ENCODE peak calls at places on chromosomes 11 and 22, in six cellular contexts. Q is dermis microvascular lymphatic vessel endothelial cell; A is HEK293T; L is activated CD4-positive, CD25-positive, alpha-beta regulatory T cell; C is GM23248; S is NCI-H748 treated with DMSO at 0.1 percent for 48 hours. J is an unnamed sample.

GRCh38 chr11:69241844-69242582 is 51.9 kb upstream of the MYEOV start:
- DNase-seq in S (no peak), C (no peak), Q (no peak), L (no peak), A (no peak), J (no peak)

GRCh38 chr11:7490054-7490453 is 4.7 kb downstream of the OLFML1 start:
- DNase-seq in S (no peak), L (no peak), C (peak; percentile 85), Q (no peak), A (no peak), J (no peak)

GRCh38 chr22:28021998-28022660 is 103.1 kb upstream of the PITPNB start:
- DNase-seq in A (no peak), L (no peak), Q (no peak), C (no peak), S (no peak), J (no peak)

GRCh38 chr11:11027271-11027670 is 169.4 kb upstream of the ZBED5 start:
- DNase-seq in S (no peak), L (no peak), A (no peak), C (peak; percentile 94), Q (no peak), J (no peak)

GRCh38 chr11:10114593-10115404 is 179.2 kb downstream of the SBF2 start:
- DNase-seq in A (no peak), L (no peak), Q (no peak), C (no peak), S (no peak), J (no peak)

GRCh38 chr22:44449061-44449682 is 48.9 kb downstream of the RTL6 start:
- DNase-seq in S (no peak), A (no peak), Q (no peak), L (no peak), C (peak; percentile 95), J (no peak)

GRCh38 chr22:49575703-49576081 is 252.0 kb downstream of the BRD1 start:
- DNase-seq in A (no peak), L (no peak), Q (no peak), C (no peak), S (no peak), J (no peak)

GRCh38 chr11:69369945-69370344 is 76.0 kb downstream of the MYEOV start:
- DNase-seq in L (no peak), C (no peak), S (no peak), A (no peak), Q (no peak), J (no peak)

GRCh38 chr22:28819253-28820096 is 19.1 kb upstream of the XBP1 start:
- DNase-seq in S (no peak), Q (no peak), L (no peak), A (no peak), C (no peak), J (no peak)

GRCh38 chr11:10328314-10329090 is 23.6 kb downstream of the ADM start:
- DNase-seq in L (no peak), C (peak; percentile 74), S (no peak), A (no peak), Q (no peak), J (no peak)

GRCh38 chr11:93005239-93005638 is 35.8 kb downstream of the MTNR1B start:
- DNase-seq in C (peak; percentile 9), S (no peak), Q (no peak), L (no peak), A (no peak), J (no peak)

GRCh38 chr11:112212710-112213109 is 13.5 kb upstream of the PTS start:
- DNase-seq in Q (no peak), S (no peak), A (no peak), C (no peak), L (no peak), J (no peak)

GRCh38 chr11:76236092-76237026 is 30.1 kb upstream of the WNT11 start:
- DNase-seq in L (no peak), C (peak; percentile 85), Q (peak; percentile 3), S (peak; percentile 24), A (peak; percentile 73), J (peak; percentile 74)

GRCh38 chr11:18416459-18416858 is 4.3 kb downstream of the LDHC start:
- DNase-seq in A (no peak), S (no peak), Q (no peak), L (no peak), C (no peak), J (no peak)

GRCh38 chr22:50308986-50309600 is 1.6 kb upstream of the PLXNB2 start:
- DNase-seq in L (no peak), C (no peak), S (no peak), Q (no peak), A (no peak), J (no peak)

GRCh38 chr22:23685205-23685784 is 5.5 kb upstream of the RGL4 start:
- DNase-seq in A (no peak), Q (no peak), S (no peak), C (peak; percentile 32), L (no peak), J (no peak)

GRCh38 chr11:105701098-105701497 is 91.2 kb downstream of the GRIA4 start:
- DNase-seq in A (no peak), L (no peak), Q (no peak), S (no peak), C (no peak), J (no peak)

GRCh38 chr11:45658292-45658991 is 7.0 kb downstream of the CHST1 start:
- DNase-seq in C (peak; percentile 74), L (no peak), A (no peak), S (no peak), Q (peak; percentile 57), J (no peak)

GRCh38 chr11:62500066-62501035 is 46.3 kb downstream of the AHNAK start:
- DNase-seq in S (no peak), C (no peak), A (no peak), L (no peak), Q (no peak), J (peak; percentile 9)

GRCh38 chr11:110759972-110760381 is 47.7 kb upstream of the ARHGAP20 start:
- DNase-seq in S (no peak), L (no peak), A (no peak), C (peak; percentile 34), Q (no peak), J (peak; percentile 14)

GRCh38 chr11:12377824-12378593 is 638 bp downstream of the PARVA start:
- DNase-seq in A (peak; percentile 72), L (no peak), S (peak; percentile 64), C (peak; percentile 93), Q (peak; percentile 7), J (peak; percentile 59)

GRCh38 chr11:73087730-73088129 is 54.4 kb downstream of the FCHSD2 start:
- DNase-seq in S (no peak), Q (no peak), L (no peak), C (no peak), A (no peak), J (no peak)

GRCh38 chr11:102085864-102086551 is 24.2 kb upstream of the YAP1 start:
- DNase-seq in L (no peak), S (no peak), A (no peak), C (no peak), Q (no peak), J (no peak)

GRCh38 chr11:128620306-128621175 is 33.2 kb upstream of the ETS1 start:
- DNase-seq in L (no peak), Q (no peak), C (peak; percentile 35), S (no peak), A (no peak), J (no peak)

GRCh38 chr22:44331881-44332714 is 19.3 kb upstream of the SHISAL1 start:
- DNase-seq in A (peak; percentile 39), L (no peak), Q (no peak), S (no peak), C (peak; percentile 68), J (peak; percentile 27)

J was measured in NCI-H1105.